ENCODE peak calls at places on chromosomes 13 and 19, in eight cellular contexts. One of them, this sample, is unnamed.

GRCh38 chr13:30725331-30726085 is 9.8 kb upstream of the ALOX5AP start:
- DNase-seq in cardiac fibroblast: peak
- DNase-seq in AG09309: no peak
- DNase-seq in thoracic aorta: no peak
- DNase-seq in BE2C: no peak
- DNase-seq in GM12878: no peak
- DNase-seq in HL-60: no peak
- DNase-seq in PC-3: no peak
- DNase-seq in this sample: no peak

GRCh38 chr19:50221087-50221486 is 17.7 kb downstream of the MYH14 start:
- DNase-seq in AG09309: no peak
- DNase-seq in cardiac fibroblast: no peak
- DNase-seq in BE2C: no peak
- DNase-seq in GM12878: no peak
- DNase-seq in PC-3: no peak
- DNase-seq in thoracic aorta: no peak
- DNase-seq in HL-60: no peak
- DNase-seq in this sample: no peak

GRCh38 chr13:98511435-98511834 is 65.5 kb downstream of the STK24 start:
- DNase-seq in PC-3: peak
- DNase-seq in HL-60: no peak
- DNase-seq in thoracic aorta: no peak
- DNase-seq in cardiac fibroblast: no peak
- DNase-seq in AG09309: no peak
- DNase-seq in BE2C: no peak
- DNase-seq in GM12878: no peak
- DNase-seq in this sample: no peak

GRCh38 chr13:109146912-109147624 is 517.7 kb downstream of the MYO16 start:
- DNase-seq in AG09309: peak
- DNase-seq in BE2C: no peak
- DNase-seq in GM12878: no peak
- DNase-seq in HL-60: no peak
- DNase-seq in PC-3: peak
- DNase-seq in cardiac fibroblast: peak
- DNase-seq in thoracic aorta: no peak
- DNase-seq in this sample: no peak

GRCh38 chr13:49000247-49000646 is 24.5 kb downstream of the FNDC3A start:
- DNase-seq in HL-60: no peak
- DNase-seq in AG09309: no peak
- DNase-seq in thoracic aorta: no peak
- DNase-seq in GM12878: no peak
- DNase-seq in BE2C: no peak
- DNase-seq in PC-3: no peak
- DNase-seq in cardiac fibroblast: no peak
- DNase-seq in this sample: no peak

GRCh38 chr19:43780706-43781525 is at the start of gene KCNN4:
- DNase-seq in cardiac fibroblast: peak
- DNase-seq in PC-3: peak
- DNase-seq in BE2C: no peak
- DNase-seq in thoracic aorta: no peak
- DNase-seq in GM12878: no peak
- DNase-seq in HL-60: peak
- DNase-seq in AG09309: peak
- DNase-seq in this sample: peak

GRCh38 chr13:21541980-21542379 is 62.0 kb downstream of the MICU2 start:
- DNase-seq in PC-3: no peak
- DNase-seq in BE2C: no peak
- DNase-seq in AG09309: no peak
- DNase-seq in HL-60: peak
- DNase-seq in GM12878: no peak
- DNase-seq in cardiac fibroblast: no peak
- DNase-seq in thoracic aorta: no peak
- DNase-seq in this sample: no peak

GRCh38 chr19:49787746-49788145 is 20.9 kb downstream of the AP2A1 start:
- DNase-seq in HL-60: no peak
- DNase-seq in BE2C: no peak
- DNase-seq in AG09309: no peak
- DNase-seq in cardiac fibroblast: no peak
- DNase-seq in GM12878: no peak
- DNase-seq in thoracic aorta: no peak
- DNase-seq in PC-3: no peak
- DNase-seq in this sample: no peak

GRCh38 chr13:44989941-44990340 is 603 bp downstream of the GPALPP1 start:
- DNase-seq in BE2C: no peak
- DNase-seq in HL-60: no peak
- DNase-seq in AG09309: no peak
- DNase-seq in PC-3: no peak
- DNase-seq in thoracic aorta: no peak
- DNase-seq in GM12878: no peak
- DNase-seq in cardiac fibroblast: no peak
- DNase-seq in this sample: peak

GRCh38 chr19:11073568-11073967 is 15.7 kb upstream of the LDLR start:
- DNase-seq in GM12878: no peak
- DNase-seq in HL-60: no peak
- DNase-seq in BE2C: no peak
- DNase-seq in PC-3: no peak
- DNase-seq in cardiac fibroblast: no peak
- DNase-seq in thoracic aorta: no peak
- DNase-seq in AG09309: no peak
- DNase-seq in this sample: no peak

GRCh38 chr13:32586022-32586900 is at the start of gene PDS5B:
- DNase-seq in BE2C: peak
- DNase-seq in cardiac fibroblast: peak
- DNase-seq in HL-60: peak
- DNase-seq in AG09309: peak
- DNase-seq in thoracic aorta: peak
- DNase-seq in GM12878: peak
- DNase-seq in PC-3: peak
- DNase-seq in this sample: peak

GRCh38 chr19:10363789-10364281 is 16.5 kb downstream of the TYK2 start:
- DNase-seq in BE2C: no peak
- DNase-seq in AG09309: no peak
- DNase-seq in thoracic aorta: no peak
- DNase-seq in PC-3: peak
- DNase-seq in GM12878: no peak
- DNase-seq in cardiac fibroblast: no peak
- DNase-seq in HL-60: no peak
- DNase-seq in this sample: no peak

GRCh38 chr19:21482863-21483276 is 22.5 kb upstream of the ZNF429 start:
- DNase-seq in BE2C: peak
- DNase-seq in GM12878: no peak
- DNase-seq in HL-60: peak
- DNase-seq in AG09309: no peak
- DNase-seq in thoracic aorta: no peak
- DNase-seq in PC-3: peak
- DNase-seq in cardiac fibroblast: peak
- DNase-seq in this sample: peak

GRCh38 chr13:46571189-46571901 is 18.4 kb downstream of the LRCH1 start:
- DNase-seq in GM12878: no peak
- DNase-seq in thoracic aorta: no peak
- DNase-seq in BE2C: no peak
- DNase-seq in PC-3: no peak
- DNase-seq in HL-60: no peak
- DNase-seq in AG09309: no peak
- DNase-seq in cardiac fibroblast: peak
- DNase-seq in this sample: no peak

GRCh38 chr13:100356889-100357288 is 231.7 kb downstream of the GGACT start:
- DNase-seq in PC-3: no peak
- DNase-seq in BE2C: no peak
- DNase-seq in GM12878: no peak
- DNase-seq in AG09309: peak
- DNase-seq in thoracic aorta: no peak
- DNase-seq in cardiac fibroblast: peak
- DNase-seq in HL-60: no peak
- DNase-seq in this sample: no peak

GRCh38 chr13:30748717-30749116 is 13.4 kb downstream of the ALOX5AP start:
- DNase-seq in cardiac fibroblast: no peak
- DNase-seq in thoracic aorta: no peak
- DNase-seq in HL-60: no peak
- DNase-seq in PC-3: no peak
- DNase-seq in BE2C: no peak
- DNase-seq in AG09309: no peak
- DNase-seq in GM12878: no peak
- DNase-seq in this sample: no peak

GRCh38 chr13:25114220-25114619 is 18.3 kb downstream of the PABPC3 start:
- DNase-seq in PC-3: peak
- DNase-seq in AG09309: peak
- DNase-seq in HL-60: peak
- DNase-seq in thoracic aorta: no peak
- DNase-seq in GM12878: peak
- DNase-seq in cardiac fibroblast: peak
- DNase-seq in BE2C: peak
- DNase-seq in this sample: peak

GRCh38 chr19:11984986-11985385 is 20.1 kb downstream of the ZNF763 start:
- DNase-seq in HL-60: no peak
- DNase-seq in PC-3: no peak
- DNase-seq in thoracic aorta: no peak
- DNase-seq in GM12878: no peak
- DNase-seq in cardiac fibroblast: no peak
- DNase-seq in AG09309: no peak
- DNase-seq in BE2C: peak
- DNase-seq in this sample: peak

GRCh38 chr19:48784527-48784926 is 26.3 kb downstream of the BCAT2 start:
- DNase-seq in thoracic aorta: no peak
- DNase-seq in HL-60: no peak
- DNase-seq in BE2C: no peak
- DNase-seq in AG09309: no peak
- DNase-seq in cardiac fibroblast: no peak
- DNase-seq in GM12878: no peak
- DNase-seq in PC-3: peak
- DNase-seq in this sample: no peak

GRCh38 chr13:82688400-82688999 is 1193.8 kb downstream of the SLITRK1 start:
- DNase-seq in AG09309: no peak
- DNase-seq in PC-3: peak
- DNase-seq in BE2C: no peak
- DNase-seq in GM12878: no peak
- DNase-seq in thoracic aorta: no peak
- DNase-seq in HL-60: no peak
- DNase-seq in cardiac fibroblast: peak
- DNase-seq in this sample: no peak

GRCh38 chr19:13102666-13103584 is at the start of gene LYL1:
- DNase-seq in AG09309: no peak
- DNase-seq in cardiac fibroblast: no peak
- DNase-seq in HL-60: peak
- DNase-seq in GM12878: no peak
- DNase-seq in thoracic aorta: no peak
- DNase-seq in BE2C: peak
- DNase-seq in PC-3: no peak
- DNase-seq in this sample: peak
- TF ChIP-seq CTCF in AG09309: no peak
- TF ChIP-seq CTCF in cardiac fibroblast: no peak
- TF ChIP-seq CTCF in HL-60: no peak
- TF ChIP-seq CTCF in GM12878: no peak
- TF ChIP-seq CTCF in thoracic aorta: no peak
- TF ChIP-seq CTCF in BE2C: no peak
- TF ChIP-seq CTCF in PC-3: no peak
- TF ChIP-seq CTCF in this sample: no peak

GRCh38 chr19:39746836-39747529 is 9.2 kb upstream of the CLC start:
- DNase-seq in GM12878: no peak
- DNase-seq in PC-3: no peak
- DNase-seq in thoracic aorta: no peak
- DNase-seq in HL-60: no peak
- DNase-seq in cardiac fibroblast: no peak
- DNase-seq in BE2C: no peak
- DNase-seq in AG09309: no peak
- DNase-seq in this sample: no peak
- TF ChIP-seq CTCF in GM12878: no peak
- TF ChIP-seq CTCF in PC-3: no peak
- TF ChIP-seq CTCF in thoracic aorta: no peak
- TF ChIP-seq CTCF in HL-60: no peak
- TF ChIP-seq CTCF in cardiac fibroblast: no peak
- TF ChIP-seq CTCF in BE2C: no peak
- TF ChIP-seq CTCF in AG09309: no peak
- TF ChIP-seq CTCF in this sample: no peak

DNA sequence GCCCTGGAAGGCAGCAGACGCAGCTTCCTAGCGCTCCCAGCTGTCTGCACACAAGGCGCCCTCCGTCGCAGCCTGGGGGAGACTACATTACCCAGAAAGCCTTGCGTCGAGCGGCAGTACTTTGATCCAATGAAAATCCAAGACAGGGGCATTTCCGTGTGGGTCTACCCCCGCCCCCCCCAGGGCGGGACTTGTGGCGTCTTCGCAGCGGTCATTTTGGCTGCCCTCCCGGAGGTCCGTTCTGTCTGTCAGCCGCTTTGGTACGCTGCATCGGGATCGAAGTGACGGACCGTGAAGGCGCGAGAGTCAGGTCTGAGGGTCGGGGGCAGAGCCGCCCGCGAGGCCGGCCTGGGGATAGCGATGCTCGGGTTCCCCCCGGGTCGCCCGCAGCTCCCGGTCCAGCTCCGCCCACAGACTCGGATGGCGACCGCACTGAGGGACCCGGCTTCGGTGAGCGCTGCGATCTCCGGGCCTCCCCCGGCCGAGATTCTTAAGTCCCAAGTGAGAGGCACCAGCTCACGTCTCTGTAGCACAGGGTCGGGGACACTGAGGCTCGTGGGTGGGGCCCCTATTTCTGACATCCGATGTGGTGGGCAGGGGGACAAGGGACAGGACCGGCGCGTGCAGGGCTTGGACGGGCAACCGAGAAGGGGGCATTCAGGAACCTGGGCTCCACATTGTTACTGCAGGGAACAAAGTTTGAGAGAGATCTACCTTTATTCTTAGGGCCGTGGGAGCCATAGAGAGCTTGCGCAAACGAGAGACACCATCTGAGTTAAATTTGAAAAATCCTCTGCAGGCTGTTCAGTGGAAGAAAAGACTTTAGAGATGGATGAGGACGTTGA is at the start of gene ZNF211:
- DNase-seq in cardiac fibroblast: peak
- DNase-seq in PC-3: peak
- DNase-seq in AG09309: peak
- DNase-seq in HL-60: peak
- DNase-seq in BE2C: peak
- DNase-seq in thoracic aorta: peak
- DNase-seq in GM12878: peak
- DNase-seq in this sample: peak
- TF ChIP-seq CTCF in cardiac fibroblast: no peak
- TF ChIP-seq CTCF in PC-3: no peak
- TF ChIP-seq CTCF in AG09309: no peak
- TF ChIP-seq CTCF in HL-60: no peak
- TF ChIP-seq CTCF in BE2C: no peak
- TF ChIP-seq CTCF in thoracic aorta: no peak
- TF ChIP-seq CTCF in GM12878: peak
- TF ChIP-seq CTCF in this sample: no peak

DNA sequence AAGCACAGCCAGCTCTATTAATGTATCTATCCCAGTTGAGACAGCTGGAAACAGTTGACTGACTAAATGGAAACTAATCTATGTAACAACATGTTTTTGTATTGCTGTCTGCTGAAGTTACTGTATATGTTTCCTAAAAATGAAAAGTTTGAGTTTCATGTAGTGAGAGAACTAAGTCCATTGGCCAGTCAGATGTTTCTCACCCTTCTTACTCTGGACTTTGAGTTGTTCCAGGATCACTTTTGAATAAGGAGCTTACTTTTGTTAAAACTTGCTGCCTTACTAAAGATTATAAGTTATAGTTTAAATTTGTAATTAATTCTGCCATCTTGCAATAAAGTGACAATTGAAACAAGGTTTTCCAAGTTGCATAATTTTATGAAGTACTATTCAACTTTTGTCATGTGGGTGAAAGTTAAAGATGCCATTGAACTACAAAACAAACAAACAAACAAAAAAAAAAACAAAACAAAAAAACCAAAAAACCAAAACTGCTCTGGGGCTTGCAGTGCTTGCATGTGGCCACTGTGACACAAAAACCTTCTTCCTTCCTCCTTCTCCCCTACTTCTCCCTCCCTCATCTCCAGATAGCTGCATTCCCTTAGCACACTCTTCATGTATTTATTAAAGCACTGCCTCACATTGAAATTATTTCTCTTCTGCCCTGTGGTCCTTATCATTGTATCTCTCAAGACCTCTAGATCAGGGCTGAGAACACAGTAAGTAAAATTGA is 15.3 kb downstream of the WDFY2 start:
- DNase-seq in PC-3: no peak
- DNase-seq in GM12878: no peak
- DNase-seq in HL-60: peak
- DNase-seq in thoracic aorta: no peak
- DNase-seq in cardiac fibroblast: no peak
- DNase-seq in AG09309: no peak
- DNase-seq in BE2C: no peak
- DNase-seq in this sample: no peak
- TF ChIP-seq CTCF in PC-3: no peak
- TF ChIP-seq CTCF in GM12878: no peak
- TF ChIP-seq CTCF in HL-60: no peak
- TF ChIP-seq CTCF in thoracic aorta: no peak
- TF ChIP-seq CTCF in cardiac fibroblast: no peak
- TF ChIP-seq CTCF in AG09309: no peak
- TF ChIP-seq CTCF in BE2C: no peak
- TF ChIP-seq CTCF in this sample: no peak